ENCODE peak calls at places on chromosomes 6 and 20, in five cellular contexts. R is Caco-2, U is MM.1S, M is GM13976, I is progenitor cell of endocrine pancreas. F is an unnamed sample.

GRCh38 chr6:48151142-48151541 is 40.1 kb upstream of the PTCHD4 start:
- DNase-seq in U (no peak), I (no peak), M (no peak), R (no peak), F (no peak)

GRCh38 chr6:166760288-166760687 is 133.2 kb upstream of the RPS6KA2 start:
- DNase-seq in M (no peak), U (no peak), I (no peak), R (no peak), F (no peak)

GRCh38 chr6:159953091-159953581 is 15.7 kb upstream of the IGF2R start:
- DNase-seq in R (no peak), U (no peak), I (no peak), M (no peak), F (no peak)

GRCh38 chr6:34657037-34657306 is 39.6 kb downstream of the ILRUN start:
- DNase-seq in M (no peak), R (no peak), I (no peak), U (no peak), F (no peak)

GRCh38 chr6:130995783-130996447 is 67.1 kb downstream of the EPB41L2 start:
- DNase-seq in I (no peak), M (no peak), R (peak), U (no peak), F (no peak)

GRCh38 chr6:121925024-121925423 is 474.4 kb upstream of the HSF2 start:
- DNase-seq in U (no peak), M (no peak), I (no peak), R (no peak), F (no peak)

GRCh38 chr6:30883743-30884520 is at the start of gene DDR1:
- DNase-seq in R (peak), U (no peak), M (peak), I (peak), F (peak)

GRCh38 chr20:32108814-32109391 is 611 bp upstream of the TM9SF4 start:
- DNase-seq in R (no peak), M (no peak), U (no peak), I (no peak), F (no peak)

GRCh38 chr20:32912688-32913087 is 54.0 kb downstream of the EFCAB8 start:
- DNase-seq in R (no peak), U (no peak), I (no peak), M (no peak), F (no peak)

GRCh38 chr6:156146891-156147290 is 630.3 kb upstream of the ARID1B start:
- DNase-seq in M (no peak), R (no peak), I (no peak), U (no peak), F (no peak)

GRCh38 chr6:122264557-122264956 is 134.9 kb upstream of the HSF2 start:
- DNase-seq in R (no peak), U (no peak), I (no peak), M (no peak), F (no peak)

GRCh38 chr20:60138263-60139127 is 180.3 kb downstream of the CDH26 start:
- DNase-seq in U (peak), R (no peak), M (peak), I (no peak), F (peak)

GRCh38 chr6:67199425-67199824 is 1435.7 kb upstream of the ADGRB3 start:
- DNase-seq in M (no peak), R (no peak), I (no peak), U (no peak), F (no peak)

GRCh38 chr6:66900081-66900770 is 1193.2 kb upstream of the EYS start:
- DNase-seq in M (no peak), U (no peak), I (no peak), R (no peak), F (no peak)

GRCh38 chr6:114096553-114097172 is 125.7 kb upstream of the HDAC2 start:
- DNase-seq in I (no peak), U (peak), M (peak), R (peak), F (peak)

GRCh38 chr6:1286972-1287600 is 24.8 kb upstream of the FOXQ1 start:
- DNase-seq in U (no peak), R (no peak), I (no peak), M (no peak), F (no peak)

GRCh38 chr20:14234666-14235295 is 102.6 kb downstream of the FLRT3 start:
- DNase-seq in M (no peak), I (no peak), R (no peak), U (no peak), F (no peak)

DNA sequence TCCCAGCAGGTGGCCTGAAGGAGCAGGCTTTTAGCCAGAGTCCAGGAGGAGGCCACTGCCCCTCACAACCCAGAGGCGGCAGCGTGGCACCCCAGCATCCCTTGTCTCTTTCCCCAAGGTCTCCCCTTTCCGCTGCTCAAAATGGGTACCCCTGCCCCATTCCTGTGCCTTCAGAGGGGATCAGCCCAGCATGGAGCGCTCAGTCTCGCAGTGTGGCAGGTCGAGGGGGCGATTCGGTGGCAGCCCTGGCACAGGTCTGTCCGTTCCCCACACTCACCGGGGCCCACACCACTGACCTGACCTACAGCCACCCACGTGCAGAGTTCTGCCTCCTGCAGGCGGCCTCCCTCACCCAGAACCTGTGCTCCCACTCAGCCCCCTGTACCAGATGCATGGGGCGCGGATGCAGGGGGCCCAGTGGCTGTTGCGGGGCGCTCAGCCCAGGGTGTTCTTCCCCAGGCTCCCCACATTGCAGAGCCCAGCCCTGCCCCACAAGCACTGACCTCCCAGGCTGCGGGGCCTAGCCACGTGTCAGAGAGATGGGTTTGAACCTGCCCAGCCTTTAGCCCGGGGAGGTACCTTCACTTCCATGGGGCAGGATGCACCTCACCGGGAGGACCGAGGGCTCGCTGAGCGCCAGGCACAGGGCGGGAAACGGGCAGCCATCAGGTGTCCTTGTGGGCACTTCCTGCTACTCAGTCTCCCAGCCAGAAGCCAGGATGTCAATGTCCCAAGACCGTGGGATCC is 41.8 kb downstream of the DSTN start:
- DNase-seq in M (peak), U (peak), R (peak), I (no peak), F (peak)
- TF ChIP-seq CTCF in M (no peak), U (peak), R (no peak), I (peak), F (no peak)

GRCh38 chr20:58651823-58652605 is 931 bp downstream of the STX16 start:
- DNase-seq in U (peak), M (peak), R (peak), I (no peak), F (peak)
- TF ChIP-seq CTCF in U (no peak), M (no peak), R (no peak), I (no peak), F (no peak)

GRCh38 chr6:123810214-123810613 is 6.5 kb downstream of the NKAIN2 start:
- DNase-seq in I (no peak), R (no peak), M (no peak), U (no peak), F (no peak)
- TF ChIP-seq CTCF in I (no peak), R (no peak), M (no peak), U (no peak), F (no peak)

DNA sequence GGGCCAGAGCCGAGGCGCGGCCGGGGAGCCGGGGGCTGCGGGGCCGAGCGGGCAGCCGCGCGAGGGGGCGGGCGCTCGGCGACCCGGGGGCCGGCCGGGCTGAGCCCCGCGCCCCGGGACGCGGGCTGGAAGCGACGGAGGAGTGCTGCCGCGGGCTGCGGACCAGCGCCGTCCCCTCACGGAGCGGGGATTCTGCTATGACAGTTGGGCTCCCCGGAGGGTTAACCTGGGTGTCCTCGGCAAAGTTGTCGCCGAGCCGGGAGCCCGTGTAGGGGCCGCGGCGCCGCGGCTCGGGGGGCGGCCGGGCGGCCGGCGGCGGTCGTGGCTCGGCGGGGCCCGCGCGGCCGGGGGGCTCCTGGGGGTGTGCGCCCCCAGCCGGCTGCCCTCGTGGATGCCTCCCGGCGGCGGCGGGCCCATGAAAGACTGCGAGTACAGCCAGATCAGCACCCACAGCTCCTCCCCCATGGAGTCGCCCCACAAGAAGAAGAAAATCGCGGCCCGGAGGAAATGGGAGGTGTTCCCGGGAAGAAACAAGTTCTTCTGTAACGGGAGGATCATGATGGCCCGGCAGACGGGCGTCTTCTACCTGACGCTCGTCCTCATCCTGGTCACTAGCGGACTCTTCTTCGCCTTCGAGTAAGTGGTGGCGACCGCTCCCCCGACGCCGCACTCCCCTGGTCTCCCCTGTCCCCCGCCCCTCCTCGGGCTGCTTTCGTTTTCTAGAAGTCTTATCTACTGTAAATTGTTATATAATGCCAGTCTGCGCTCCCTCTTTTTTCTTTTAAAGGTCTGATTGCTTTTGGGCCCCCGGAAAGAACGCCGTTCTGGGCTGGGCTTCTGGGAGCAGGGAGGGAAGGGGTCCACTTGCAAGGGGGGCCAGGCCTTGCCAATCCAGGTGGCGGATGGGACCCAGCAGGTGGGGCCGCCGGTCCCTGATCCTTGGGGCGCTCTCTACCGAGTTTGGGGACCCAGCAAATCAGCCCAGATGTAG is 936 bp downstream of the ZDHHC14 start:
- DNase-seq in M (peak), R (peak), U (peak), I (peak), F (peak)
- TF ChIP-seq CTCF in M (peak), R (no peak), U (no peak), I (peak), F (peak)

GRCh38 chr20:754904-755303 is 13.4 kb downstream of the SLC52A3 start:
- DNase-seq in I (no peak), M (no peak), R (no peak), U (no peak), F (no peak)
- TF ChIP-seq CTCF in I (no peak), M (no peak), R (no peak), U (no peak), F (no peak)

DNA sequence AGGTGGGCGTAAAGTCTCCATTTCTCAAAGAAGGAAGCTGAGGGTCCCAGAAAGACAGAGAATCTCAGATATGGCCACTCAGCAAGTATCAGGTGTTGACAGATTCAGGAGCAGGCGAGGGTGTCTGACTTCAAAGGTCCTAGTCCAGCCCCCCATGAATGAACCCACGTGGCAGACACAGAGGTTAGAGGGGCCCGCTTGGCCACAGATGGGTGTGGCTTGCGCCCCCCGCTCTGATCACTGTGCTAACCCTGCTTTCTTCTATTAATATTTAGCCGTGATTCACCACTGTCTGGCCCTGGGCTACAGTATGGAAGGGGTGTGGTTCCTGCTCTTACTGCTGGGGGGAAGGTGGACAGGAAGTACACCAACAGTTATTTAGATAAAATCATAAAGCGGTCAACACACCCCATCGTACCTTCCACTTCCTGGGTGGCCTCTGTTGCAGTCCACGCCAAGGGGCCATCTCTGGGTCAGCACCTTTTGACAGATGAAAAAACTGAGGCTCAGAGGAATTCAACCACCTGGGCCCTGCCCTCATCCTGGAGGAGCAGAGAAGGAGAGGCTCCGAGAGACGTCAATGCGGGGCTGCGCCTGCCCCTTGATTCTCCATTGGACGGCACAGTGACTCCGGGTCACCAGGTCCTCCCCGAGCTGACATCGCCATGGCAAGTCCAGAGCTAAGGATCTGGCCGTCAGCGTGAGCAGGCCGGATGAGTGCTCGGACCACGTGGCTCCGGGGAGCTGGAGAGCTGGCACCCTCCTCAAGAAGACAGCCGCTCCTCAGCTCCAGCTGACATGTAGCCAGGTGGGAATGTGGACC is 206.3 kb downstream of the PREX1 start:
- DNase-seq in U (no peak), M (peak), R (peak), I (no peak), F (peak)
- TF ChIP-seq CTCF in U (no peak), M (no peak), R (no peak), I (no peak), F (peak)

GRCh38 chr6:170575250-170575649 is 9.2 kb downstream of the PDCD2 start:
- DNase-seq in M (no peak), I (no peak), U (no peak), R (no peak), F (no peak)
- TF ChIP-seq CTCF in M (no peak), I (no peak), U (no peak), R (peak), F (peak)

GRCh38 chr6:149701699-149702098 is 16.2 kb downstream of the LATS1 start:
- DNase-seq in M (no peak), U (no peak), R (no peak), I (no peak), F (no peak)

GRCh38 chr6:149696904-149697303 is 21.0 kb downstream of the LATS1 start:
- DNase-seq in I (no peak), M (no peak), U (no peak), R (no peak), F (no peak)

GRCh38 chr6:149694926-149695325 is 23.0 kb downstream of the LATS1 start:
- DNase-seq in R (no peak), M (no peak), I (no peak), U (no peak), F (no peak)

GRCh38 chr6:149698175-149698574 is 19.7 kb downstream of the LATS1 start:
- DNase-seq in U (no peak), I (no peak), R (no peak), M (no peak), F (no peak)

GRCh38 chr6:149699150-149699549 is 18.8 kb downstream of the LATS1 start:
- DNase-seq in I (no peak), R (no peak), U (no peak), M (no peak), F (no peak)
- TF ChIP-seq CTCF in I (no peak), R (no peak), U (no peak), M (no peak), F (peak)